ENCODE peak calls at places on chromosomes 12 and 14, in ten cellular contexts. Z is A549, F is testis, Q is tibial nerve, B is heart left ventricle, S is stomach, I is endothelial cell of umbilical vein, L is HCT116, C is uterus, U is body of pancreas. M is an unnamed sample.
A peak's percentile ranks its signal among the peaks of the same experiment; 100 is the strongest.

GRCh38 chr12:4119157-4119761 is 154.3 kb upstream of the CCND2 start:
- DNase-seq in Z (no peak), F (no peak), Q (no peak), B (no peak), S (no peak), I (no peak), L (no peak), C (no peak), U (no peak), M (no peak)

GRCh38 chr14:49975286-49975685 is 82.4 kb downstream of the ARF6 start:
- DNase-seq in Z (no peak), F (peak; percentile 69), Q (no peak), B (no peak), S (no peak), I (peak; percentile 84), L (peak; percentile 93), C (no peak), U (no peak), M (no peak)

GRCh38 chr12:92297405-92297804 is 151.8 kb upstream of the BTG1 start:
- DNase-seq in Z (no peak), F (no peak), Q (no peak), B (no peak), S (no peak), I (no peak), L (no peak), C (no peak), U (no peak), M (no peak)

GRCh38 chr12:42684171-42685071 is 94.9 kb upstream of the PRICKLE1 start:
- DNase-seq in Z (no peak), F (no peak), Q (no peak), B (no peak), S (no peak), I (no peak), L (no peak), C (no peak), U (no peak), M (no peak)

GRCh38 chr12:17875230-17875629 is 214.8 kb downstream of the RERGL start:
- DNase-seq in Z (peak; percentile 1), F (no peak), Q (no peak), B (no peak), S (no peak), I (no peak), L (peak; percentile 3), C (no peak), U (no peak), M (no peak)

GRCh38 chr12:121893901-121894540 is 5.4 kb downstream of the PSMD9 start:
- DNase-seq in Z (peak; percentile 65), F (no peak), Q (no peak), B (no peak), S (peak; percentile 40), I (peak; percentile 74), L (no peak), C (no peak), U (peak; percentile 69), M (no peak)

GRCh38 chr14:99079061-99079727 is 192.8 kb downstream of the BCL11B start:
- DNase-seq in Z (no peak), F (no peak), Q (no peak), B (no peak), S (no peak), I (no peak), L (no peak), C (no peak), U (no peak), M (no peak)

GRCh38 chr12:103814436-103814835 is 26.6 kb downstream of the NT5DC3 start:
- DNase-seq in Z (no peak), F (no peak), Q (no peak), B (no peak), S (no peak), I (no peak), L (no peak), C (no peak), U (no peak), M (no peak)

GRCh38 chr12:75877588-75878381 is 153.8 kb downstream of the PHLDA1 start:
- DNase-seq in Z (no peak), F (peak; percentile 22), Q (no peak), B (no peak), S (no peak), I (peak; percentile 28), L (no peak), C (no peak), U (no peak), M (peak; percentile 50)

GRCh38 chr14:89190779-89191513 is 226.1 kb downstream of the FOXN3 start:
- DNase-seq in Z (no peak), F (no peak), Q (no peak), B (no peak), S (no peak), I (no peak), L (no peak), C (no peak), U (no peak), M (no peak)

GRCh38 chr14:50601405-50601804 is 41.5 kb downstream of the ATL1 start:
- DNase-seq in Z (no peak), F (no peak), Q (no peak), B (no peak), S (no peak), I (no peak), L (no peak), C (no peak), U (no peak), M (no peak)

GRCh38 chr12:67271976-67272375 is 2.8 kb downstream of the CAND1 start:
- DNase-seq in Z (no peak), F (no peak), Q (no peak), B (no peak), S (no peak), I (no peak), L (no peak), C (no peak), U (no peak), M (no peak)
- H3K4me3 ChIP-seq in Z (no peak overlapping the region), F (no peak overlapping the region), Q (no peak overlapping the region), B (no peak overlapping the region), S (no peak overlapping the region), I (no peak overlapping the region), L (no peak overlapping the region), C (no peak overlapping the region), U (no peak overlapping the region), M (no peak overlapping the region)

GRCh38 chr12:49703647-49704137 is 3.5 kb downstream of the FMNL3 start:
- DNase-seq in Z (no peak), F (no peak), Q (no peak), B (no peak), S (no peak), I (peak; percentile 49), L (no peak), C (no peak), U (no peak), M (no peak)
- TF ChIP-seq POLR2A in Z (no peak), F (no peak), Q (no peak), B (no peak), S (no peak), I (no peak), L (no peak), C (no peak), U (no peak), M (no peak)

DNA sequence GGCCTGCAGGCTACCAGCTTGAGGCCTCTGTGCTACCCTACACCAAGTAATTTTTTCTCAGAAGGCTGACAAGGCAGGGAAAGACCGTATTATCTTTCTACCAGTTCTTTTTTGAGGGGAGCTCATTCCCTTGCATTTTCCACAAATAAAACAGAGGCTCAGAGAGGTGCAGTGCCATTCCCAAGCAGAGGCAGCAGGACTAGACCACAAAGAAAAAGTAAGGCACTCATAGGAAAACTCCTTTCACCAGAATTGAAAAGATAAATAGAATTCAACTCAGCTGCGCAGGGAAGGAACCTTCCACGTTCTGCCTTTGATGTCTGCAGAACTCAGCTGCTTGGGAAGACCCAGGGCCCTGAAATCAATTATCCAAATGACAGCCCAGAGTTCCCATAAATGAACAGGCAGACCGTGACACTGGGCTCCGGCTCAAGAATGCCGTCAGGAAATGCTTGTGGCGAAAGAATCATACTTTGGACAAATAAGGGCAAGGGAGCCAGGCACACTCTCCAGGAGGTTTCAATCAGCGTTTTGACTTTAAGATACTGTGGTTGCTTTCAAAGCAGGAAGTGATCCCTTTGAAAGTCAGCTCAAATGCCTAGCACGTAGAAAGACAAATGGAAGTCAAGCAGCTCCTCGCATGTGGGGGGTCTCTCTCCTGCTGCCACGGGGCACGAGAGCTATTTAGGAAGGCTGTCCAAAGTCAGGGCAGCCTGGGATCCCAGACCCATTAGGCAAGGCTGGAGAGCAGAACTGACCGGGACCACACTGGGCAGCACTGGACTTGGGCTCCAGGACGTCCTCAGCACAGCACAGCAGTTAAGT is 14.0 kb downstream of the KCTD10 start:
- DNase-seq in Z (no peak), F (peak; percentile 83), Q (peak; percentile 80), B (peak; percentile 80), S (peak; percentile 64), I (peak; percentile 92), L (peak; percentile 62), C (peak; percentile 91), U (peak; percentile 64), M (peak; percentile 87)
- H3K4me3 ChIP-seq in Z (no peak overlapping the region), F (no peak overlapping the region), Q (peak overlapping the region; percentile 11), B (peak overlapping the region; percentile 38), S (no peak overlapping the region), I (no peak overlapping the region), L (peak overlapping the region; percentile 37), C (no peak overlapping the region), U (no peak overlapping the region), M (peak overlapping the region; percentile 11)

GRCh38 chr14:34059925-34060746 is 109.3 kb upstream of the EGLN3 start:
- DNase-seq in Z (peak; percentile 73), F (peak; percentile 78), Q (peak; percentile 51), B (peak; percentile 91), S (peak; percentile 85), I (peak; percentile 67), L (no peak), C (peak; percentile 82), U (peak; percentile 86), M (peak; percentile 72)
- TF ChIP-seq POLR2A in Z (peak; percentile 60), F (no peak), Q (no peak), B (peak; percentile 24), S (no peak), I (peak; percentile 39), L (peak; percentile 63), C (peak; percentile 53), U (peak; percentile 77), M (no peak)

GRCh38 chr14:61627612-61628011 is 67.7 kb upstream of the HIF1A start:
- DNase-seq in Z (no peak), F (no peak), Q (no peak), B (no peak), S (no peak), I (no peak), L (no peak), C (no peak), U (no peak), M (no peak)
- H3K4me3 ChIP-seq in Z (no peak overlapping the region), F (no peak overlapping the region), Q (no peak overlapping the region), B (no peak overlapping the region), S (no peak overlapping the region), I (no peak overlapping the region), L (no peak overlapping the region), C (no peak overlapping the region), U (no peak overlapping the region), M (no peak overlapping the region)

DNA sequence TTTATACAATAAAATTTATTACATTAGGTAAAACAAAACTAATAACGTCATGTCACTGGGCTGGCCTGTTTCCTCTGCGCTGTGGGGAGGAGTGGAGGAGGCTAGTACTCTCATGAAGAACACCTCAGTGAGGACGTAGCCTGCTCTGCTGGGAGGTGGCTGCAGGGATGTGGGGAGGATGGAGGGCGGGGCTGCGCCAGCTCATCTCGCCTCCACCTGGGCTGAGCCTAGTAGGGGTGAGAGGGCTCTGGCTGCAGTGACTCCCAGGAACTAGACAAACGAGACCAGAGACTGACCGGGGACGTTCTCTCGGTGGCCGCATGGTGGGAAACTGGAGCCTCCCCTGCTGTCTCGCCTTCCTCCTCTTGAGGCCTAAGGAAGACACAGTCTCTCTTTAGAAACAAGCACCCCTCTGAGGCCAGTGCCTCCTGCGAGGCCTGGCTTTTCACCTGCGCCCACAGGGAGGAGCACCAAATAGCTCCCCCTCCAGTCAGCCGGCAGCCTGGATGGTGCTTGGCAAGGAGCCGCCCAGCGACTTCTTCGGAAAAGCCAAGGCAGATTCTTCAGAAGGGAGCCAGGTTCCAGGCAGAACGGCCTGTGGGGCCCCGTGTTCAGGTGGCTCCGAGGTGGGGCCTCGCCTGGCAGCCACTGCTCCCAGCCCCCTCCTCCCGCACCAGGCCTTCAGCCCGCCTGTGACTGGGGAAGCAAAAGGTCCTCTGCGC is 62.4 kb downstream of the PLEKHG3 start:
- DNase-seq in Z (no peak), F (no peak), Q (no peak), B (no peak), S (no peak), I (no peak), L (no peak), C (no peak), U (no peak), M (no peak)
- TF ChIP-seq POLR2A in Z (no peak), F (no peak), Q (no peak), B (no peak), S (no peak), I (no peak), L (no peak), C (no peak), U (no peak), M (no peak)

M was measured in ovary.